ENCODE peak calls at places on chromosomes 6 and 20, in ten cellular contexts. R, Q, J, K, T, E, N, F, W and X are unnamed samples.
A peak's percentile ranks its signal among the peaks of the same experiment; 100 is the strongest.

GRCh38 chr6:91029211-91029610 is 442.3 kb upstream of the MAP3K7 start:
- DNase-seq in R (no peak), Q (no peak), J (no peak), K (no peak), T (no peak), E (no peak), N (no peak), F (no peak), W (no peak), X (no peak)

GRCh38 chr6:55617272-55617671 is 38.3 kb upstream of the HMGCLL1 start:
- DNase-seq in R (no peak), Q (no peak), J (no peak), K (peak; percentile 60), T (no peak), E (no peak), N (peak; percentile 7), F (no peak), W (peak; percentile 32), X (peak; percentile 12)

GRCh38 chr20:53901064-53901463 is 169.3 kb downstream of the BCAS1 start:
- DNase-seq in R (no peak), Q (no peak), J (peak; percentile 28), K (peak; percentile 79), T (no peak), E (no peak), N (peak; percentile 56), F (no peak), W (peak; percentile 52), X (no peak)

GRCh38 chr6:25026723-25027122 is 91.0 kb upstream of the RIPOR2 start:
- DNase-seq in R (no peak), Q (peak; percentile 94), J (no peak), K (no peak), T (no peak), E (no peak), N (no peak), F (peak; percentile 62), W (no peak), X (no peak)

GRCh38 chr20:5949943-5950270 is 426 bp downstream of the TRMT6 start:
- DNase-seq in R (no peak), Q (no peak), J (no peak), K (no peak), T (no peak), E (no peak), N (no peak), F (no peak), W (no peak), X (no peak)

GRCh38 chr20:3804781-3805180 is 8.7 kb downstream of the CDC25B start:
- DNase-seq in R (no peak), Q (no peak), J (no peak), K (no peak), T (no peak), E (no peak), N (no peak), F (peak; percentile 61), W (no peak), X (no peak)

GRCh38 chr6:99353126-99353525 is 3.7 kb upstream of the FAXC start:
- DNase-seq in R (no peak), Q (no peak), J (no peak), K (no peak), T (no peak), E (peak; percentile 1), N (no peak), F (no peak), W (no peak), X (no peak)

GRCh38 chr6:156698239-156699016 is 78.8 kb upstream of the ARID1B start:
- DNase-seq in R (no peak), Q (no peak), J (peak; percentile 56), K (no peak), T (no peak), E (no peak), N (no peak), F (no peak), W (no peak), X (no peak)

GRCh38 chr6:32794510-32794909 is 22.3 kb downstream of the HLA-DOB start:
- DNase-seq in R (no peak), Q (no peak), J (no peak), K (no peak), T (peak; percentile 26), E (no peak), N (no peak), F (no peak), W (no peak), X (no peak)

GRCh38 chr6:142356271-142356938 is 54.6 kb downstream of the ADGRG6 start:
- DNase-seq in R (no peak), Q (no peak), J (no peak), K (no peak), T (no peak), E (no peak), N (no peak), F (no peak), W (peak; percentile 29), X (no peak)

GRCh38 chr20:50642288-50642803 is 49.0 kb downstream of the RIPOR3 start:
- DNase-seq in R (no peak), Q (no peak), J (no peak), K (no peak), T (no peak), E (no peak), N (no peak), F (no peak), W (peak; percentile 80), X (no peak)

GRCh38 chr6:49462071-49462470 is 982 bp downstream of the MMUT start:
- DNase-seq in R (no peak), Q (no peak), J (no peak), K (no peak), T (no peak), E (no peak), N (peak; percentile 4), F (no peak), W (no peak), X (no peak)

GRCh38 chr6:75210885-75211739 is 5.3 kb upstream of the COL12A1 start:
- DNase-seq in R (no peak), Q (peak; percentile 51), J (peak; percentile 34), K (peak; percentile 60), T (no peak), E (peak; percentile 52), N (peak; percentile 50), F (no peak), W (peak; percentile 56), X (peak; percentile 64)

GRCh38 chr20:62815066-62815991 is 1.5 kb upstream of the COL9A3 start:
- DNase-seq in R (no peak), Q (peak; percentile 58), J (no peak), K (no peak), T (no peak), E (no peak), N (peak; percentile 91), F (no peak), W (no peak), X (no peak)

GRCh38 chr20:36653456-36653855 is 7.5 kb upstream of the SLA2 start:
- DNase-seq in R (no peak), Q (peak; percentile 74), J (no peak), K (no peak), T (no peak), E (no peak), N (no peak), F (no peak), W (no peak), X (no peak)

GRCh38 chr6:75611702-75612375 is 10.2 kb downstream of the SENP6 start:
- DNase-seq in R (no peak), Q (no peak), J (no peak), K (no peak), T (no peak), E (no peak), N (no peak), F (no peak), W (no peak), X (no peak)

GRCh38 chr20:36926653-36927200 is 24.8 kb downstream of the SAMHD1 start:
- DNase-seq in R (no peak), Q (no peak), J (no peak), K (no peak), T (no peak), E (no peak), N (no peak), F (no peak), W (no peak), X (no peak)

GRCh38 chr6:105807905-105808304 is 278.2 kb upstream of the PRDM1 start:
- DNase-seq in R (no peak), Q (no peak), J (no peak), K (no peak), T (no peak), E (no peak), N (no peak), F (no peak), W (no peak), X (no peak)
- TF ChIP-seq CTCF in R (no peak), Q (no peak), J (no peak), K (no peak), T (no peak), E (no peak), N (no peak), F (no peak), W (no peak), X (no peak)

DNA sequence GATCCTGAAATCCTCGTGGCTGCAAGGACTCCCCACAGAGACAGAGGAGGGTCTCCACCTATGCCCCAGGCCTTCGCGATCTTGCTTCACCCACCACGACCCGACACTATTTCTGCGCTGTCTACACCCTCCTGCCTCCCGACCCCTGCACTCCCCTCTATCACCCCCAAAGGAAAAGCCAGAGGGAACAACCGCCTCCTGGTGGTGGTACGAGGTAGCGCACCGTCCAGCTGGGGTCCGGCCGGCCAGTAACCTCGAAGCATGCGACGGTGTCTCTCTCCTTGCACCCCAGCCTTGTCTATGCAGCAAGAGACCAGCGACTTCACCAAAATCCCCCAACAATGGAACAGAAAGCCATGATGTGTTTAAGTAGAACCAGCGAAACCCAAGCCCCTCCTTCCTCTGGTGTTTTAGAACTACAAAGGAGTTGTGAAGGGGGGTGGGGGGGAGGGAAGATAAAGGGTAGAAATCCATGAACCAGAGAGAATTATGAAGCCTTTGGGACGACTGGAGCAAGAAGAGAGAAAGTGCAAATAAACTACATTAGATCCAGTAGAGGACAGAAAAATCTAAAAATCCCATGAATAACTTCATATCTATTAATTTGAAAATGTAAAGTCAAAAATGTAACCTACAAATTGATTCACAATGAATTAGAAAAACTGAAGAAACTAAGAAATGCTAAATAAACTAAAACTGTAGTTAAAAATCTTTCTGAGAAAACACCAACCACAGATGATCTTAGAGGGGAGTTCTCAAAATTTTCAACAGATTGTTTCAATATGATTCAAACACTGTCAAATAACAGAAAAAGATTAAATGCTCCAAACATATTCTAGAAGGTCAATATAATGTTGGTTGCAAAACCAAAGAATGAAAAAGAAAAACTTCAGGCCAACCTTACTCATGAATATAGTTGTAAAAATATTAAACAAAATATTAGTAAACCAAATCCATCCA is 168.0 kb downstream of the CDK19 start:
- DNase-seq in R (no peak), Q (no peak), J (no peak), K (no peak), T (no peak), E (no peak), N (no peak), F (peak; percentile 28), W (no peak), X (no peak)
- TF ChIP-seq CTCF in R (peak; percentile 58), Q (no peak), J (peak; percentile 14), K (peak; percentile 25), T (no peak), E (peak; percentile 50), N (peak; percentile 14), F (no peak), W (no peak), X (peak; percentile 47)

GRCh38 chr6:44092312-44092884 is 34.9 kb downstream of the MRPL14 start:
- DNase-seq in R (no peak), Q (no peak), J (no peak), K (no peak), T (no peak), E (no peak), N (no peak), F (no peak), W (no peak), X (no peak)
- TF ChIP-seq CTCF in R (no peak), Q (no peak), J (no peak), K (no peak), T (no peak), E (no peak), N (no peak), F (no peak), W (no peak), X (no peak)

GRCh38 chr6:85864453-85865401 is 222.0 kb upstream of the SYNCRIP start:
- DNase-seq in R (no peak), Q (peak; percentile 46), J (no peak), K (peak; percentile 42), T (no peak), E (no peak), N (no peak), F (peak; percentile 45), W (no peak), X (no peak)
- TF ChIP-seq CTCF in R (no peak), Q (no peak), J (no peak), K (no peak), T (no peak), E (peak; percentile 43), N (peak; percentile 12), F (no peak), W (no peak), X (no peak)